ENCODE peak calls at places on chromosomes 2 and 18, in nine cellular contexts. One of them, this sample, is unnamed.

GRCh38 chr18:77547757-77548156 is 298.1 kb downstream of the GALR1 start:
- DNase-seq in endodermal cell: no peak
- DNase-seq in GM04504: no peak
- DNase-seq in astrocyte of the cerebellum: no peak
- DNase-seq in mammary epithelial cell: no peak
- DNase-seq in ELF-1: no peak
- DNase-seq in naive B cell: no peak
- DNase-seq in NCI-H1105: no peak
- DNase-seq in SK-N-MC: no peak
- DNase-seq in this sample: no peak

GRCh38 chr2:115105966-115106365 is 663.5 kb downstream of the DPP10 start:
- DNase-seq in endodermal cell: no peak
- DNase-seq in GM04504: no peak
- DNase-seq in astrocyte of the cerebellum: no peak
- DNase-seq in mammary epithelial cell: no peak
- DNase-seq in ELF-1: no peak
- DNase-seq in naive B cell: no peak
- DNase-seq in NCI-H1105: no peak
- DNase-seq in SK-N-MC: no peak
- DNase-seq in this sample: no peak

GRCh38 chr2:218396688-218397501 is 2.8 kb upstream of the CTDSP1 start:
- DNase-seq in endodermal cell: peak
- DNase-seq in GM04504: no peak
- DNase-seq in astrocyte of the cerebellum: no peak
- DNase-seq in mammary epithelial cell: peak
- DNase-seq in ELF-1: peak
- DNase-seq in naive B cell: peak
- DNase-seq in NCI-H1105: peak
- DNase-seq in SK-N-MC: no peak
- DNase-seq in this sample: no peak

GRCh38 chr2:175823291-175824073 is 178.6 kb downstream of the LNPK start:
- DNase-seq in endodermal cell: no peak
- DNase-seq in GM04504: no peak
- DNase-seq in astrocyte of the cerebellum: peak
- DNase-seq in mammary epithelial cell: no peak
- DNase-seq in ELF-1: no peak
- DNase-seq in naive B cell: no peak
- DNase-seq in NCI-H1105: no peak
- DNase-seq in SK-N-MC: no peak
- DNase-seq in this sample: no peak

GRCh38 chr2:189421644-189422043 is 19.6 kb upstream of the WDR75 start:
- DNase-seq in endodermal cell: no peak
- DNase-seq in GM04504: no peak
- DNase-seq in astrocyte of the cerebellum: peak
- DNase-seq in mammary epithelial cell: peak
- DNase-seq in ELF-1: no peak
- DNase-seq in naive B cell: no peak
- DNase-seq in NCI-H1105: no peak
- DNase-seq in SK-N-MC: no peak
- DNase-seq in this sample: no peak

GRCh38 chr2:223723954-223724411 is 113.4 kb downstream of the AP1S3 start:
- DNase-seq in endodermal cell: peak
- DNase-seq in GM04504: no peak
- DNase-seq in astrocyte of the cerebellum: no peak
- DNase-seq in mammary epithelial cell: no peak
- DNase-seq in ELF-1: peak
- DNase-seq in naive B cell: no peak
- DNase-seq in NCI-H1105: no peak
- DNase-seq in SK-N-MC: no peak
- DNase-seq in this sample: peak

GRCh38 chr2:99636432-99637034 is 146.7 kb upstream of the REV1 start:
- DNase-seq in endodermal cell: no peak
- DNase-seq in GM04504: no peak
- DNase-seq in astrocyte of the cerebellum: no peak
- DNase-seq in mammary epithelial cell: no peak
- DNase-seq in ELF-1: peak
- DNase-seq in naive B cell: no peak
- DNase-seq in NCI-H1105: no peak
- DNase-seq in SK-N-MC: no peak
- DNase-seq in this sample: no peak

GRCh38 chr2:37454851-37455762 is 110.7 kb downstream of the QPCT start:
- DNase-seq in endodermal cell: no peak
- DNase-seq in GM04504: no peak
- DNase-seq in astrocyte of the cerebellum: no peak
- DNase-seq in mammary epithelial cell: no peak
- DNase-seq in ELF-1: no peak
- DNase-seq in naive B cell: no peak
- DNase-seq in NCI-H1105: no peak
- DNase-seq in SK-N-MC: no peak
- DNase-seq in this sample: no peak

GRCh38 chr2:154724194-154724797 is 25.8 kb downstream of the KCNJ3 start:
- DNase-seq in endodermal cell: no peak
- DNase-seq in GM04504: no peak
- DNase-seq in astrocyte of the cerebellum: no peak
- DNase-seq in mammary epithelial cell: no peak
- DNase-seq in ELF-1: no peak
- DNase-seq in naive B cell: no peak
- DNase-seq in NCI-H1105: peak
- DNase-seq in SK-N-MC: no peak
- DNase-seq in this sample: no peak

GRCh38 chr18:57141208-57142129 is 5.4 kb upstream of the BOD1L2 start:
- DNase-seq in endodermal cell: no peak
- DNase-seq in GM04504: no peak
- DNase-seq in astrocyte of the cerebellum: no peak
- DNase-seq in mammary epithelial cell: peak
- DNase-seq in ELF-1: peak
- DNase-seq in naive B cell: no peak
- DNase-seq in NCI-H1105: peak
- DNase-seq in SK-N-MC: no peak
- DNase-seq in this sample: no peak

GRCh38 chr2:26560892-26561291 is 80.3 kb downstream of the CIB4 start:
- DNase-seq in endodermal cell: peak
- DNase-seq in GM04504: no peak
- DNase-seq in astrocyte of the cerebellum: no peak
- DNase-seq in mammary epithelial cell: no peak
- DNase-seq in ELF-1: no peak
- DNase-seq in naive B cell: no peak
- DNase-seq in NCI-H1105: no peak
- DNase-seq in SK-N-MC: no peak
- DNase-seq in this sample: no peak

GRCh38 chr2:152792973-152793372 is 74.6 kb downstream of the ARL6IP6 start:
- DNase-seq in endodermal cell: no peak
- DNase-seq in GM04504: no peak
- DNase-seq in astrocyte of the cerebellum: no peak
- DNase-seq in mammary epithelial cell: no peak
- DNase-seq in ELF-1: no peak
- DNase-seq in naive B cell: no peak
- DNase-seq in NCI-H1105: no peak
- DNase-seq in SK-N-MC: no peak
- DNase-seq in this sample: no peak

GRCh38 chr2:154133823-154134222 is 262.1 kb downstream of the GALNT13 start:
- DNase-seq in endodermal cell: no peak
- DNase-seq in GM04504: peak
- DNase-seq in astrocyte of the cerebellum: no peak
- DNase-seq in mammary epithelial cell: peak
- DNase-seq in ELF-1: no peak
- DNase-seq in naive B cell: no peak
- DNase-seq in NCI-H1105: no peak
- DNase-seq in SK-N-MC: no peak
- DNase-seq in this sample: no peak

GRCh38 chr18:36411745-36412168 is 114.2 kb downstream of the FHOD3 start:
- DNase-seq in endodermal cell: peak
- DNase-seq in GM04504: no peak
- DNase-seq in astrocyte of the cerebellum: no peak
- DNase-seq in mammary epithelial cell: no peak
- DNase-seq in ELF-1: peak
- DNase-seq in naive B cell: no peak
- DNase-seq in NCI-H1105: peak
- DNase-seq in SK-N-MC: no peak
- DNase-seq in this sample: peak

GRCh38 chr2:71965530-71965929 is 182.1 kb downstream of the CYP26B1 start:
- DNase-seq in endodermal cell: no peak
- DNase-seq in GM04504: no peak
- DNase-seq in astrocyte of the cerebellum: no peak
- DNase-seq in mammary epithelial cell: no peak
- DNase-seq in ELF-1: no peak
- DNase-seq in naive B cell: no peak
- DNase-seq in NCI-H1105: no peak
- DNase-seq in SK-N-MC: no peak
- DNase-seq in this sample: no peak

GRCh38 chr2:98444436-98445166 is at the start of gene INPP4A:
- DNase-seq in endodermal cell: peak
- DNase-seq in GM04504: no peak
- DNase-seq in astrocyte of the cerebellum: no peak
- DNase-seq in mammary epithelial cell: peak
- DNase-seq in ELF-1: peak
- DNase-seq in naive B cell: peak
- DNase-seq in NCI-H1105: peak
- DNase-seq in SK-N-MC: no peak
- DNase-seq in this sample: peak

GRCh38 chr2:172248381-172249173 is 145.9 kb upstream of the DLX2 start:
- DNase-seq in endodermal cell: peak
- DNase-seq in GM04504: no peak
- DNase-seq in astrocyte of the cerebellum: no peak
- DNase-seq in mammary epithelial cell: peak
- DNase-seq in ELF-1: peak
- DNase-seq in naive B cell: no peak
- DNase-seq in NCI-H1105: no peak
- DNase-seq in SK-N-MC: no peak
- DNase-seq in this sample: peak

GRCh38 chr2:75311521-75311920 is 112.2 kb upstream of the TACR1 start:
- DNase-seq in endodermal cell: no peak
- DNase-seq in GM04504: no peak
- DNase-seq in astrocyte of the cerebellum: no peak
- DNase-seq in mammary epithelial cell: no peak
- DNase-seq in ELF-1: no peak
- DNase-seq in naive B cell: no peak
- DNase-seq in NCI-H1105: no peak
- DNase-seq in SK-N-MC: no peak
- DNase-seq in this sample: no peak

GRCh38 chr2:230873670-230874401 is 9.1 kb downstream of the ITM2C start:
- DNase-seq in endodermal cell: peak
- DNase-seq in GM04504: no peak
- DNase-seq in astrocyte of the cerebellum: no peak
- DNase-seq in mammary epithelial cell: no peak
- DNase-seq in ELF-1: no peak
- DNase-seq in naive B cell: peak
- DNase-seq in NCI-H1105: no peak
- DNase-seq in SK-N-MC: no peak
- DNase-seq in this sample: no peak

GRCh38 chr2:72893594-72894319 is 6.5 kb downstream of the SPR start:
- DNase-seq in endodermal cell: peak
- DNase-seq in GM04504: peak
- DNase-seq in astrocyte of the cerebellum: peak
- DNase-seq in mammary epithelial cell: peak
- DNase-seq in ELF-1: peak
- DNase-seq in naive B cell: no peak
- DNase-seq in NCI-H1105: no peak
- DNase-seq in SK-N-MC: peak
- DNase-seq in this sample: peak

GRCh38 chr2:100067796-100068195 is 74.6 kb downstream of the AFF3 start:
- DNase-seq in endodermal cell: no peak
- DNase-seq in GM04504: no peak
- DNase-seq in astrocyte of the cerebellum: no peak
- DNase-seq in mammary epithelial cell: no peak
- DNase-seq in ELF-1: no peak
- DNase-seq in naive B cell: no peak
- DNase-seq in NCI-H1105: no peak
- DNase-seq in SK-N-MC: no peak
- DNase-seq in this sample: no peak

GRCh38 chr18:75206637-75207297 is 2.2 kb downstream of the PTGR3 start:
- DNase-seq in endodermal cell: no peak
- DNase-seq in GM04504: no peak
- DNase-seq in astrocyte of the cerebellum: no peak
- DNase-seq in mammary epithelial cell: no peak
- DNase-seq in ELF-1: peak
- DNase-seq in naive B cell: no peak
- DNase-seq in NCI-H1105: no peak
- DNase-seq in SK-N-MC: no peak
- DNase-seq in this sample: no peak

GRCh38 chr2:215950009-215950408 is 63.3 kb downstream of the MREG start:
- DNase-seq in endodermal cell: no peak
- DNase-seq in GM04504: no peak
- DNase-seq in astrocyte of the cerebellum: peak
- DNase-seq in mammary epithelial cell: peak
- DNase-seq in ELF-1: no peak
- DNase-seq in naive B cell: peak
- DNase-seq in NCI-H1105: no peak
- DNase-seq in SK-N-MC: no peak
- DNase-seq in this sample: peak

GRCh38 chr18:8188196-8188595 is 421.0 kb upstream of the RAB12 start:
- DNase-seq in endodermal cell: no peak
- DNase-seq in GM04504: no peak
- DNase-seq in astrocyte of the cerebellum: no peak
- DNase-seq in mammary epithelial cell: no peak
- DNase-seq in ELF-1: no peak
- DNase-seq in naive B cell: no peak
- DNase-seq in NCI-H1105: no peak
- DNase-seq in SK-N-MC: no peak
- DNase-seq in this sample: peak

GRCh38 chr2:50344509-50345106 is 687.3 kb downstream of the NRXN1 start:
- DNase-seq in endodermal cell: peak
- DNase-seq in GM04504: no peak
- DNase-seq in astrocyte of the cerebellum: no peak
- DNase-seq in mammary epithelial cell: no peak
- DNase-seq in ELF-1: peak
- DNase-seq in naive B cell: no peak
- DNase-seq in NCI-H1105: no peak
- DNase-seq in SK-N-MC: no peak
- DNase-seq in this sample: no peak

This sample was measured in trophoblast cell.